ENCODE peak calls at places on chromosomes 4 and X, in four cellular contexts. One of them, this sample, is unnamed.

GRCh38 chr4:142098900-142099299 is 462.5 kb downstream of the IL15 start:
- DNase-seq in heart left ventricle: no peak
- DNase-seq in brain microvascular endothelial cell: no peak
- DNase-seq in WERI-Rb-1: no peak
- DNase-seq in this sample: no peak

GRCh38 chr4:20638825-20639224 is 61.4 kb upstream of the PACRGL start:
- DNase-seq in heart left ventricle: no peak
- DNase-seq in brain microvascular endothelial cell: no peak
- DNase-seq in WERI-Rb-1: no peak
- DNase-seq in this sample: no peak

GRCh38 chrX:123665197-123665596 is 67.7 kb downstream of the THOC2 start:
- DNase-seq in heart left ventricle: no peak
- DNase-seq in brain microvascular endothelial cell: no peak
- DNase-seq in WERI-Rb-1: no peak
- DNase-seq in this sample: no peak

GRCh38 chr4:75643651-75644050 is 13.3 kb upstream of the CDKL2 start:
- DNase-seq in heart left ventricle: no peak
- DNase-seq in brain microvascular endothelial cell: no peak
- DNase-seq in WERI-Rb-1: no peak
- DNase-seq in this sample: no peak

GRCh38 chrX:65406532-65406931 is 128.1 kb downstream of the LAS1L start:
- DNase-seq in heart left ventricle: no peak
- DNase-seq in brain microvascular endothelial cell: no peak
- DNase-seq in WERI-Rb-1: no peak
- DNase-seq in this sample: no peak

GRCh38 chrX:107482046-107482445 is 32.6 kb downstream of the FRMPD3 start:
- DNase-seq in heart left ventricle: no peak
- DNase-seq in brain microvascular endothelial cell: no peak
- DNase-seq in WERI-Rb-1: no peak
- DNase-seq in this sample: no peak

GRCh38 chr4:169612869-169613859 is 781 bp upstream of the NEK1 start:
- DNase-seq in heart left ventricle: peak; percentile 64
- DNase-seq in brain microvascular endothelial cell: peak; percentile 82
- DNase-seq in WERI-Rb-1: peak; percentile 86
- DNase-seq in this sample: peak; percentile 58

GRCh38 chr4:168877779-168878491 is 132.1 kb downstream of the CBR4 start:
- DNase-seq in heart left ventricle: peak; percentile 68
- DNase-seq in brain microvascular endothelial cell: no peak
- DNase-seq in WERI-Rb-1: peak; percentile 82
- DNase-seq in this sample: peak; percentile 7

GRCh38 chrX:100350704-100351489 is 59.2 kb downstream of the PCDH19 start:
- DNase-seq in heart left ventricle: no peak
- DNase-seq in brain microvascular endothelial cell: no peak
- DNase-seq in WERI-Rb-1: no peak
- DNase-seq in this sample: no peak

GRCh38 chrX:24842486-24842885 is 148.8 kb downstream of the POLA1 start:
- DNase-seq in heart left ventricle: no peak
- DNase-seq in brain microvascular endothelial cell: no peak
- DNase-seq in WERI-Rb-1: no peak
- DNase-seq in this sample: no peak

GRCh38 chrX:24833695-24834094 is 140.0 kb downstream of the POLA1 start:
- DNase-seq in heart left ventricle: no peak
- DNase-seq in brain microvascular endothelial cell: no peak
- DNase-seq in WERI-Rb-1: no peak
- DNase-seq in this sample: no peak

GRCh38 chrX:24839331-24839730 is 145.6 kb downstream of the POLA1 start:
- DNase-seq in heart left ventricle: no peak
- DNase-seq in brain microvascular endothelial cell: no peak
- DNase-seq in WERI-Rb-1: no peak
- DNase-seq in this sample: no peak

GRCh38 chrX:24837966-24838365 is 144.2 kb downstream of the POLA1 start:
- DNase-seq in heart left ventricle: no peak
- DNase-seq in brain microvascular endothelial cell: no peak
- DNase-seq in WERI-Rb-1: no peak
- DNase-seq in this sample: no peak

DNA sequence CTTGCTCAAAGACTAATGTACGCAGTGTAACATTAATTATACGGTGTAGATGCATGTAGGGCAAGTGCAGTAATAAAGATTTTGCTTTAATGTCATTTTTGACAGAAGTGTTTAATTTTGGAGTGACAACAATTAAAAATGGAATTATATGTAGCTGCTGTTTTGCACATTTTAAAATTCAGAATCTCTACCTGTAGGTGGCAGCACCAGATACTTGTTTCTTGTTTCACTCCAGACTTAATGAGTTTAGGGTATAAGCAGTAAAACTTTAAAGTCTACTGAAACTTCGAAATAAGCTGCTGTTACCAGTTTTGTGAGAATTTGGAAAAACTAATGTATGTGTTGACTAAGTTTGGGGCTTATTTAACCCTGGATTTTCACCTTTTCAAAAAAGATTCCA is 144.9 kb downstream of the POLA1 start:
- DNase-seq in heart left ventricle: no peak
- DNase-seq in brain microvascular endothelial cell: peak; percentile 39
- DNase-seq in WERI-Rb-1: no peak
- DNase-seq in this sample: peak; percentile 48
- TF ChIP-seq CTCF in heart left ventricle: peak; percentile 62
- TF ChIP-seq CTCF in brain microvascular endothelial cell: peak; percentile 35
- TF ChIP-seq CTCF in WERI-Rb-1: peak; percentile 25
- TF ChIP-seq CTCF in this sample: peak; percentile 51

GRCh38 chr4:56757821-56758400 is 63.6 kb downstream of the SPINK2 start:
- DNase-seq in heart left ventricle: no peak
- DNase-seq in brain microvascular endothelial cell: peak; percentile 96
- DNase-seq in WERI-Rb-1: peak; percentile 45
- DNase-seq in this sample: no peak
- H3K4me3 ChIP-seq in heart left ventricle: no peak overlapping the region
- H3K4me3 ChIP-seq in brain microvascular endothelial cell: no peak overlapping the region
- H3K4me3 ChIP-seq in WERI-Rb-1: no peak overlapping the region
- H3K4me3 ChIP-seq in this sample: no peak overlapping the region

GRCh38 chr4:145776208-145776607 is 96.3 kb downstream of the C4orf51 start:
- DNase-seq in heart left ventricle: no peak
- DNase-seq in brain microvascular endothelial cell: no peak
- DNase-seq in WERI-Rb-1: no peak
- DNase-seq in this sample: no peak
- H3K36me3 ChIP-seq in heart left ventricle: peaks cover 26% of the 10 kb centered on the region
- H3K36me3 ChIP-seq in brain microvascular endothelial cell: peaks cover 22% of the 10 kb centered on the region
- H3K36me3 ChIP-seq in WERI-Rb-1: peaks cover 50% of the 10 kb centered on the region
- H3K36me3 ChIP-seq in this sample: peaks cover 23% of the 10 kb centered on the region

GRCh38 chrX:72240976-72241375 is 2.1 kb upstream of the ERCC6L start:
- DNase-seq in heart left ventricle: no peak
- DNase-seq in brain microvascular endothelial cell: no peak
- DNase-seq in WERI-Rb-1: no peak
- DNase-seq in this sample: no peak
- TF ChIP-seq CTCF in heart left ventricle: no peak
- TF ChIP-seq CTCF in brain microvascular endothelial cell: no peak
- TF ChIP-seq CTCF in WERI-Rb-1: no peak
- TF ChIP-seq CTCF in this sample: no peak

GRCh38 chr4:54427826-54428225 is 198.7 kb downstream of the PDGFRA start:
- DNase-seq in heart left ventricle: no peak
- DNase-seq in brain microvascular endothelial cell: no peak
- DNase-seq in WERI-Rb-1: no peak
- DNase-seq in this sample: no peak
- H3K4me3 ChIP-seq in heart left ventricle: no peak overlapping the region
- H3K4me3 ChIP-seq in brain microvascular endothelial cell: no peak overlapping the region
- H3K4me3 ChIP-seq in WERI-Rb-1: no peak overlapping the region
- H3K4me3 ChIP-seq in this sample: no peak overlapping the region

GRCh38 chr4:3225946-3226345 is 23.0 kb upstream of the MSANTD1 start:
- DNase-seq in heart left ventricle: no peak
- DNase-seq in brain microvascular endothelial cell: no peak
- DNase-seq in WERI-Rb-1: no peak
- DNase-seq in this sample: no peak

GRCh38 chr4:3224971-3225850 is 23.7 kb upstream of the MSANTD1 start:
- DNase-seq in heart left ventricle: no peak
- DNase-seq in brain microvascular endothelial cell: no peak
- DNase-seq in WERI-Rb-1: no peak
- DNase-seq in this sample: no peak

GRCh38 chr4:3227878-3228675 is 20.9 kb upstream of the MSANTD1 start:
- DNase-seq in heart left ventricle: peak; percentile 54
- DNase-seq in brain microvascular endothelial cell: no peak
- DNase-seq in WERI-Rb-1: no peak
- DNase-seq in this sample: no peak

GRCh38 chr4:3226467-3226866 is 22.5 kb upstream of the MSANTD1 start:
- DNase-seq in heart left ventricle: no peak
- DNase-seq in brain microvascular endothelial cell: no peak
- DNase-seq in WERI-Rb-1: no peak
- DNase-seq in this sample: no peak

GRCh38 chr4:3226944-3227343 is 22.0 kb upstream of the MSANTD1 start:
- DNase-seq in heart left ventricle: no peak
- DNase-seq in brain microvascular endothelial cell: no peak
- DNase-seq in WERI-Rb-1: no peak
- DNase-seq in this sample: no peak
- H3K36me3 ChIP-seq in heart left ventricle: peaks cover 84% of the 10 kb centered on the region
- H3K36me3 ChIP-seq in brain microvascular endothelial cell: peaks cover 51% of the 10 kb centered on the region
- H3K36me3 ChIP-seq in WERI-Rb-1: peaks cover 89% of the 10 kb centered on the region
- H3K36me3 ChIP-seq in this sample: peaks cover 95% of the 10 kb centered on the region

GRCh38 chrX:29913647-29914046 is 301.7 kb upstream of the MAGEB2 start:
- DNase-seq in heart left ventricle: no peak
- DNase-seq in brain microvascular endothelial cell: no peak
- DNase-seq in WERI-Rb-1: no peak
- DNase-seq in this sample: no peak

GRCh38 chrX:29911673-29912072 is 303.7 kb upstream of the MAGEB2 start:
- DNase-seq in heart left ventricle: no peak
- DNase-seq in brain microvascular endothelial cell: no peak
- DNase-seq in WERI-Rb-1: no peak
- DNase-seq in this sample: no peak
- TF ChIP-seq CTCF in heart left ventricle: no peak
- TF ChIP-seq CTCF in brain microvascular endothelial cell: no peak
- TF ChIP-seq CTCF in WERI-Rb-1: no peak
- TF ChIP-seq CTCF in this sample: no peak

This sample was measured in tibial nerve.